ENCODE peak calls at places on chromosome 3, in five cellular contexts. One of them, this sample, is unnamed.

GRCh38 chr3:119810018-119810435 is 28.1 kb downstream of the NR1I2 start:
- DNase-seq in RCC 7860: no peak
- DNase-seq in CD4-positive, alpha-beta T cell: peak
- DNase-seq in iPS-NIHi11: peak
- DNase-seq in uterus: no peak
- DNase-seq in this sample: no peak

GRCh38 chr3:45575491-45575923 is 19.0 kb upstream of the LIMD1 start:
- DNase-seq in RCC 7860: no peak
- DNase-seq in CD4-positive, alpha-beta T cell: no peak
- DNase-seq in iPS-NIHi11: peak
- DNase-seq in uterus: no peak
- DNase-seq in this sample: no peak

GRCh38 chr3:115100172-115100571 is 46.9 kb downstream of the ZBTB20 start:
- DNase-seq in RCC 7860: peak
- DNase-seq in CD4-positive, alpha-beta T cell: no peak
- DNase-seq in iPS-NIHi11: peak
- DNase-seq in uterus: no peak
- DNase-seq in this sample: no peak

GRCh38 chr3:4355401-4356224 is 52.4 kb downstream of the SETMAR start:
- DNase-seq in RCC 7860: no peak
- DNase-seq in CD4-positive, alpha-beta T cell: no peak
- DNase-seq in iPS-NIHi11: no peak
- DNase-seq in uterus: peak
- DNase-seq in this sample: no peak

GRCh38 chr3:149790265-149790664 is 2.1 kb downstream of the ANKUB1 start:
- DNase-seq in RCC 7860: no peak
- DNase-seq in CD4-positive, alpha-beta T cell: no peak
- DNase-seq in iPS-NIHi11: no peak
- DNase-seq in uterus: no peak
- DNase-seq in this sample: no peak

GRCh38 chr3:65858749-65859148 is 180.0 kb downstream of the MAGI1 start:
- DNase-seq in RCC 7860: no peak
- DNase-seq in CD4-positive, alpha-beta T cell: no peak
- DNase-seq in iPS-NIHi11: no peak
- DNase-seq in uterus: no peak
- DNase-seq in this sample: no peak

GRCh38 chr3:190534386-190534785 is 20.5 kb downstream of the IL1RAP start:
- DNase-seq in RCC 7860: no peak
- DNase-seq in CD4-positive, alpha-beta T cell: no peak
- DNase-seq in iPS-NIHi11: no peak
- DNase-seq in uterus: no peak
- DNase-seq in this sample: no peak

GRCh38 chr3:73413619-73414018 is 211.1 kb downstream of the PDZRN3 start:
- DNase-seq in RCC 7860: no peak
- DNase-seq in CD4-positive, alpha-beta T cell: no peak
- DNase-seq in iPS-NIHi11: no peak
- DNase-seq in uterus: no peak
- DNase-seq in this sample: no peak

GRCh38 chr3:77690284-77690869 is 650.5 kb downstream of the ROBO2 start:
- DNase-seq in RCC 7860: no peak
- DNase-seq in CD4-positive, alpha-beta T cell: no peak
- DNase-seq in iPS-NIHi11: no peak
- DNase-seq in uterus: no peak
- DNase-seq in this sample: no peak

GRCh38 chr3:111227216-111227615 is 155.6 kb downstream of the NECTIN3 start:
- DNase-seq in RCC 7860: peak
- DNase-seq in CD4-positive, alpha-beta T cell: no peak
- DNase-seq in iPS-NIHi11: no peak
- DNase-seq in uterus: no peak
- DNase-seq in this sample: no peak

GRCh38 chr3:194725346-194725745 is 39.7 kb downstream of the FAM43A start:
- DNase-seq in RCC 7860: no peak
- DNase-seq in CD4-positive, alpha-beta T cell: no peak
- DNase-seq in iPS-NIHi11: no peak
- DNase-seq in uterus: no peak
- DNase-seq in this sample: no peak

GRCh38 chr3:149554826-149555225 is 80.3 kb downstream of the TM4SF4 start:
- DNase-seq in RCC 7860: peak
- DNase-seq in CD4-positive, alpha-beta T cell: no peak
- DNase-seq in iPS-NIHi11: no peak
- DNase-seq in uterus: peak
- DNase-seq in this sample: no peak

GRCh38 chr3:136305879-136306278 is 55.7 kb downstream of the PCCB start:
- DNase-seq in RCC 7860: no peak
- DNase-seq in CD4-positive, alpha-beta T cell: no peak
- DNase-seq in iPS-NIHi11: no peak
- DNase-seq in uterus: no peak
- DNase-seq in this sample: no peak

GRCh38 chr3:4583441-4583840 is 90.3 kb downstream of the ITPR1 start:
- DNase-seq in RCC 7860: no peak
- DNase-seq in CD4-positive, alpha-beta T cell: no peak
- DNase-seq in iPS-NIHi11: no peak
- DNase-seq in uterus: peak
- DNase-seq in this sample: no peak

GRCh38 chr3:187678869-187679268 is 8.7 kb upstream of the SST start:
- DNase-seq in RCC 7860: peak
- DNase-seq in CD4-positive, alpha-beta T cell: no peak
- DNase-seq in iPS-NIHi11: peak
- DNase-seq in uterus: no peak
- DNase-seq in this sample: no peak

GRCh38 chr3:37862712-37863551 is 1.3 kb downstream of the CTDSPL start:
- DNase-seq in RCC 7860: no peak
- DNase-seq in CD4-positive, alpha-beta T cell: no peak
- DNase-seq in iPS-NIHi11: no peak
- DNase-seq in uterus: peak
- DNase-seq in this sample: no peak

GRCh38 chr3:69827127-69827526 is 87.9 kb downstream of the MITF start:
- DNase-seq in RCC 7860: no peak
- DNase-seq in CD4-positive, alpha-beta T cell: no peak
- DNase-seq in iPS-NIHi11: no peak
- DNase-seq in uterus: no peak
- DNase-seq in this sample: no peak

GRCh38 chr3:183954875-183955274 is 62.8 kb downstream of the ABCC5 start:
- DNase-seq in RCC 7860: no peak
- DNase-seq in CD4-positive, alpha-beta T cell: no peak
- DNase-seq in iPS-NIHi11: peak
- DNase-seq in uterus: no peak
- DNase-seq in this sample: no peak

GRCh38 chr3:52039846-52040245 is 16.5 kb downstream of the DUSP7 start:
- DNase-seq in RCC 7860: no peak
- DNase-seq in CD4-positive, alpha-beta T cell: no peak
- DNase-seq in iPS-NIHi11: peak
- DNase-seq in uterus: peak
- DNase-seq in this sample: no peak

GRCh38 chr3:149247025-149247710 is 25.5 kb upstream of the CP start:
- DNase-seq in RCC 7860: no peak
- DNase-seq in CD4-positive, alpha-beta T cell: no peak
- DNase-seq in iPS-NIHi11: no peak
- DNase-seq in uterus: peak
- DNase-seq in this sample: no peak

GRCh38 chr3:53709856-53710674 is 136.2 kb downstream of the CHDH start:
- DNase-seq in RCC 7860: no peak
- DNase-seq in CD4-positive, alpha-beta T cell: peak
- DNase-seq in iPS-NIHi11: peak
- DNase-seq in uterus: peak
- DNase-seq in this sample: peak

GRCh38 chr3:179688847-179689246 is 36.0 kb downstream of the USP13 start:
- DNase-seq in RCC 7860: peak
- DNase-seq in CD4-positive, alpha-beta T cell: no peak
- DNase-seq in iPS-NIHi11: no peak
- DNase-seq in uterus: no peak
- DNase-seq in this sample: no peak

GRCh38 chr3:70899816-70900215 is 587.4 kb upstream of the MDFIC2 start:
- DNase-seq in RCC 7860: no peak
- DNase-seq in CD4-positive, alpha-beta T cell: no peak
- DNase-seq in iPS-NIHi11: no peak
- DNase-seq in uterus: no peak
- DNase-seq in this sample: no peak

GRCh38 chr3:16085884-16086608 is 88.4 kb upstream of the GALNT15 start:
- DNase-seq in RCC 7860: no peak
- DNase-seq in CD4-positive, alpha-beta T cell: no peak
- DNase-seq in iPS-NIHi11: no peak
- DNase-seq in uterus: peak
- DNase-seq in this sample: no peak

GRCh38 chr3:192957441-192957951 is 39.8 kb upstream of the MB21D2 start:
- DNase-seq in RCC 7860: peak
- DNase-seq in CD4-positive, alpha-beta T cell: no peak
- DNase-seq in iPS-NIHi11: no peak
- DNase-seq in uterus: peak
- DNase-seq in this sample: no peak

GRCh38 chr3:8421267-8421666 is 80.4 kb upstream of the LMCD1 start:
- DNase-seq in RCC 7860: no peak
- DNase-seq in CD4-positive, alpha-beta T cell: no peak
- DNase-seq in iPS-NIHi11: no peak
- DNase-seq in uterus: no peak
- DNase-seq in this sample: no peak

GRCh38 chr3:53482227-53482626 is 12.2 kb upstream of the CACNA1D start:
- DNase-seq in RCC 7860: no peak
- DNase-seq in CD4-positive, alpha-beta T cell: no peak
- DNase-seq in iPS-NIHi11: no peak
- DNase-seq in uterus: no peak
- DNase-seq in this sample: no peak

GRCh38 chr3:108102420-108103039 is 11.7 kb upstream of the CD47 start:
- DNase-seq in RCC 7860: no peak
- DNase-seq in CD4-positive, alpha-beta T cell: no peak
- DNase-seq in iPS-NIHi11: no peak
- DNase-seq in uterus: no peak
- DNase-seq in this sample: no peak

GRCh38 chr3:101122678-101123077 is 129.5 kb upstream of the ABI3BP start:
- DNase-seq in RCC 7860: no peak
- DNase-seq in CD4-positive, alpha-beta T cell: no peak
- DNase-seq in iPS-NIHi11: no peak
- DNase-seq in uterus: no peak
- DNase-seq in this sample: no peak

This sample was measured in D721Med.